ENCODE peak calls at places on chromosomes 1 and 21, in five cellular contexts. N, K, X, C and Y are unnamed samples.

GRCh38 chr1:150999051-150999674 is 7.5 kb downstream of the MINDY1 start:
- DNase-seq in N (peak; percentile 84), K (no peak), X (no peak), C (peak; percentile 85), Y (no peak)

GRCh38 chr1:228400692-228401454 is 5.8 kb downstream of the TRIM11 start:
- DNase-seq in N (no peak), K (no peak), X (no peak), C (no peak), Y (no peak)

GRCh38 chr1:41391834-41392527 is 30.7 kb downstream of the FOXO6 start:
- DNase-seq in N (no peak), K (no peak), X (no peak), C (no peak), Y (no peak)

GRCh38 chr1:4924356-4924755 is 269.9 kb downstream of the AJAP1 start:
- DNase-seq in N (no peak), K (no peak), X (no peak), C (no peak), Y (no peak)

GRCh38 chr1:91541918-91542533 is 41.4 kb downstream of the CDC7 start:
- DNase-seq in N (no peak), K (no peak), X (no peak), C (no peak), Y (no peak)

GRCh38 chr1:38489844-38490270 is 369.7 kb downstream of the RRAGC start:
- DNase-seq in N (no peak), K (peak; percentile 11), X (peak; percentile 81), C (peak; percentile 15), Y (no peak)

GRCh38 chr1:45009956-45010854 is 919 bp downstream of the HECTD3 start:
- DNase-seq in N (no peak), K (no peak), X (peak; percentile 43), C (no peak), Y (peak; percentile 39)

GRCh38 chr1:244837597-244838258 is 2.3 kb downstream of the COX20 start:
- DNase-seq in N (no peak), K (no peak), X (no peak), C (no peak), Y (no peak)

GRCh38 chr1:186662752-186663151 is 17.5 kb downstream of the PTGS2 start:
- DNase-seq in N (no peak), K (no peak), X (no peak), C (no peak), Y (no peak)

GRCh38 chr1:243680861-243681260 is 169.2 kb downstream of the AKT3 start:
- DNase-seq in N (no peak), K (no peak), X (no peak), C (no peak), Y (no peak)

GRCh38 chr1:117128323-117129079 is 7.0 kb upstream of the TRIM45 start:
- DNase-seq in N (peak; percentile 74), K (no peak), X (peak; percentile 32), C (peak; percentile 76), Y (peak; percentile 76)

GRCh38 chr1:106889054-106889453 is 167.4 kb upstream of the PRMT6 start:
- DNase-seq in N (no peak), K (no peak), X (no peak), C (no peak), Y (no peak)

GRCh38 chr1:214569357-214570004 is 18.1 kb upstream of the PTPN14 start:
- DNase-seq in N (peak; percentile 49), K (no peak), X (no peak), C (no peak), Y (no peak)

GRCh38 chr1:182066934-182067333 is 5.4 kb upstream of the ZNF648 start:
- DNase-seq in N (no peak), K (no peak), X (no peak), C (no peak), Y (no peak)

GRCh38 chr1:174167404-174167803 is 8.1 kb downstream of the RABGAP1L start:
- DNase-seq in N (no peak), K (no peak), X (peak; percentile 17), C (no peak), Y (no peak)

GRCh38 chr1:162011337-162012012 is 12.2 kb downstream of the OLFML2B start:
- DNase-seq in N (no peak), K (no peak), X (no peak), C (no peak), Y (peak; percentile 14)

GRCh38 chr1:227959325-227959860 is 11.7 kb upstream of the WNT9A start:
- DNase-seq in N (no peak), K (no peak), X (no peak), C (no peak), Y (no peak)

GRCh38 chr1:46342084-46342656 is 1.6 kb downstream of the NSUN4 start:
- DNase-seq in N (peak; percentile 50), K (peak; percentile 19), X (peak; percentile 67), C (no peak), Y (no peak)

GRCh38 chr1:192543445-192543844 is 32.1 kb upstream of the RGS1 start:
- DNase-seq in N (no peak), K (no peak), X (no peak), C (no peak), Y (no peak)

GRCh38 chr1:165633624-165634023 is 2.6 kb downstream of the MGST3 start:
- DNase-seq in N (peak; percentile 45), K (no peak), X (no peak), C (no peak), Y (no peak)

GRCh38 chr1:63864224-63864623 is 90.4 kb downstream of the ROR1 start:
- DNase-seq in N (no peak), K (no peak), X (no peak), C (no peak), Y (no peak)

GRCh38 chr21:29082416-29082815 is 9.0 kb upstream of the CCT8 start:
- DNase-seq in N (no peak), K (no peak), X (no peak), C (no peak), Y (no peak)

GRCh38 chr1:194776657-194777056 is 1590.2 kb upstream of the B3GALT2 start:
- DNase-seq in N (no peak), K (no peak), X (no peak), C (no peak), Y (no peak)

GRCh38 chr1:178774263-178774662 is 49.2 kb downstream of the RALGPS2 start:
- DNase-seq in N (peak; percentile 62), K (no peak), X (no peak), C (peak; percentile 39), Y (peak; percentile 67)

GRCh38 chr21:21907271-21907670 is 909.1 kb downstream of the NCAM2 start:
- DNase-seq in N (peak; percentile 79), K (no peak), X (no peak), C (no peak), Y (no peak)

GRCh38 chr1:86704972-86705632 is 726 bp downstream of the SH3GLB1 start:
- DNase-seq in N (peak; percentile 71), K (peak; percentile 33), X (peak; percentile 45), C (peak; percentile 72), Y (no peak)